ENCODE peak calls at places on chromosomes 3 and 15, in nine cellular contexts. X, P, I, T, U, S, C, Z and Q are unnamed samples.

GRCh38 chr15:28125673-28126651 is 26.8 kb upstream of the OCA2 start:
- DNase-seq in X (no peak), P (peak), I (no peak), T (peak), U (peak), S (peak), C (peak), Z (no peak), Q (no peak)

GRCh38 chr15:76460871-76461270 is 124.3 kb downstream of the ISL2 start:
- DNase-seq in X (no peak), P (no peak), I (no peak), T (peak), U (no peak), S (no peak), C (no peak), Z (no peak), Q (no peak)

GRCh38 chr3:57958642-57959406 is 49.4 kb upstream of the FLNB start:
- DNase-seq in X (no peak), P (peak), I (peak), T (peak), U (no peak), S (peak), C (no peak), Z (no peak), Q (peak)

GRCh38 chr3:179806177-179806576 is 153.3 kb downstream of the USP13 start:
- DNase-seq in X (peak), P (peak), I (no peak), T (no peak), U (no peak), S (no peak), C (no peak), Z (no peak), Q (no peak)

GRCh38 chr3:76025561-76025960 is 240.2 kb upstream of the ZNF717 start:
- DNase-seq in X (no peak), P (no peak), I (no peak), T (no peak), U (no peak), S (no peak), C (no peak), Z (no peak), Q (no peak)

GRCh38 chr3:128557531-128558280 is 64.7 kb upstream of the GATA2 start:
- DNase-seq in X (no peak), P (no peak), I (no peak), T (no peak), U (no peak), S (no peak), C (no peak), Z (no peak), Q (no peak)

GRCh38 chr15:69997701-69998273 is 99.9 kb downstream of the TLE3 start:
- DNase-seq in X (no peak), P (peak), I (peak), T (peak), U (no peak), S (peak), C (no peak), Z (peak), Q (peak)

GRCh38 chr3:167350245-167350862 is 29.7 kb downstream of the ZBBX start:
- DNase-seq in X (no peak), P (peak), I (no peak), T (peak), U (peak), S (no peak), C (peak), Z (peak), Q (peak)

GRCh38 chr3:104907507-104907906 is 459.2 kb upstream of the ALCAM start:
- DNase-seq in X (no peak), P (peak), I (no peak), T (peak), U (no peak), S (no peak), C (no peak), Z (peak), Q (no peak)

GRCh38 chr15:77027697-77028450 is 32.9 kb downstream of the PSTPIP1 start:
- DNase-seq in X (peak), P (no peak), I (peak), T (no peak), U (no peak), S (no peak), C (no peak), Z (no peak), Q (no peak)

GRCh38 chr3:192207661-192208060 is 519.7 kb downstream of the FGF12 start:
- DNase-seq in X (peak), P (no peak), I (no peak), T (no peak), U (no peak), S (peak), C (no peak), Z (no peak), Q (no peak)

GRCh38 chr3:130820976-130821375 is 72.9 kb upstream of the ATP2C1 start:
- DNase-seq in X (no peak), P (peak), I (no peak), T (peak), U (peak), S (no peak), C (no peak), Z (peak), Q (peak)

GRCh38 chr3:193812791-193813505 is 219.9 kb downstream of the OPA1 start:
- DNase-seq in X (no peak), P (no peak), I (no peak), T (no peak), U (no peak), S (no peak), C (no peak), Z (no peak), Q (no peak)

GRCh38 chr3:123602325-123602724 is 17.5 kb upstream of the HACD2 start:
- DNase-seq in X (no peak), P (peak), I (no peak), T (peak), U (peak), S (no peak), C (no peak), Z (peak), Q (peak)

GRCh38 chr3:87503901-87504498 is 227.6 kb upstream of the POU1F1 start:
- DNase-seq in X (no peak), P (peak), I (peak), T (peak), U (peak), S (no peak), C (peak), Z (peak), Q (peak)
- TF ChIP-seq CTCF in X (peak), P (peak), I (no peak), T (peak), U (peak), S (no peak), C (peak), Z (peak), Q (peak)

DNA sequence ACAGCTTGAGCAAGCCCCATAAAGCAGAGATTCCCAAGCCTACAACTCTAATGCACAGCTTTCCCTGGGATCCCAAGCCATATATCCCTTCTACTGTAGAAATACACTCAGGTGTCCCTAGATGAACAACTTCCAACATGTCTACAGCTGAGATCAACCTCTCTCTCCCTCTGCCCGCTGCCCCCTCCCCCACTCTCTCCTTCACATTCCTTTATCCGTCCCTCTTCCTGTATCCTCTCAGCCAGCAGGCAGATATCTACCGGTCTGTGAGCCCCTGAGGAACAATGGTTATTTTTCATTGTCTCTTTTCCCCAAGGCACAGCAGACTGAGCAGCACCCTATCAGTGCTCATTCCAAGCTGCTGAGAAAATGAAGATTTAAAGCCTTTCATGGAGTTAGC is 138.6 kb downstream of the SUCLG2 start:
- DNase-seq in X (no peak), P (no peak), I (no peak), T (peak), U (no peak), S (no peak), C (no peak), Z (no peak), Q (no peak)
- TF ChIP-seq CTCF in X (no peak), P (no peak), I (no peak), T (no peak), U (no peak), S (no peak), C (no peak), Z (no peak), Q (no peak)

DNA sequence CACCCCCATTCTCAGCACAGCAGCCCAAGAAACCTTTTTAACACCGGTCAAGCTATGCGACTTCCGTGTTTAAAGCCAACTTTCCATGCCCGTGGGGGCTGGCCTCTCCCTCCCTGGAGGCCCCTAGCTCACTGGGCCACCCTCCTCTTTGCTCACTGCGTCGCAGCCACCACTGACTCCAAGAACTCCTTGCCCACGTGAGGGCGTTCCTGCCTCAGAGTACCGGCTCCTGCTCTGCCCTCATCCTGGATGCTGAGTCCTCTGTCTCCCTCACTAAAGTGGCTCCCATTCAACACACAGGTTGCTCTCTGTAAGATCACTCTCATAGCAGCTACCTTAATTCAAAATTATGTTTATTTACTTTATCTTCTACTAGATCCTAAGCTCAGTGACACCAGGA is 8.2 kb downstream of the BDH1 start:
- DNase-seq in X (no peak), P (no peak), I (peak), T (no peak), U (no peak), S (no peak), C (peak), Z (no peak), Q (peak)
- TF ChIP-seq CTCF in X (peak), P (no peak), I (no peak), T (no peak), U (no peak), S (no peak), C (no peak), Z (no peak), Q (no peak)

DNA sequence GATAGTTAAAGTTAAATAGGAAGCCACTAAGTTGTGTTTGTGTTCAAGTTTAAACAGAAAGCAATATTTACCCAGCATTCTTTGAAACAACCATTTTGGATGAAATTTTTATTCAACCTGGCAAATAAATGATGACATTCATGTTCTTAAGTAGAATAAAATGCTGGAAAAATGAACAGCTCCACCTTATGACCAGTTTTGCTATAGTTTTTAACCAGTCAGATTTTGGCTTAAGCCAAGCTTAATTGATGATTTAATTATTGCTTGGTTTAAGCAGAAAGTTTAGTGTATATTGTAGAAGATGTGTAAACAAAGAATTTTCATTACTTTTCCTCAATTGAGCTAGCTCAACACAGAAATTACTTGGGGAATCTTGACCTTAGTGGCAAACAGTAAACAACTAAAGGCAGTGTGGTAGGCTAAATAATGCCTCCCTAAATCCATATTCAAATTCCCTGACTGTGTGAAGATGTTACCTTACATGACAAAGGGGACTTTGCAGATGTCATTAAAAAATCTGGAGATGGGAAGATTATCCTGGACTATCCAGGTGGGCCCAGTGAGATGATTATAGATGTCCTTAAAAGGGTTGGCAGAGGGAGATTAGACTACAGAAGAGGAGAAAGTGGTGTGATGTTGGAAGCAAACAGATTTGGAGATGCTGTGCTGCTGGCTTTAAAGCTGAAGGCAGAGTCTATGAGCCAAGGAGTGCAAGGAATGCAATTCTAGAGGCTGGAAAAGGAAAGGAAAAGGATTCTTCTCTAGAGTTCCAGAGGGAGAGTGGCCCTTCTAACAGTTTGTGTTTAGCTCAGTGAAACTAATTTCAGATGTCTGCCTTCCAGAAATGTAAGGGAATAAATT is 448.6 kb upstream of the GOLIM4 start:
- DNase-seq in X (no peak), P (peak), I (no peak), T (peak), U (no peak), S (no peak), C (no peak), Z (no peak), Q (no peak)
- TF ChIP-seq CTCF in X (no peak), P (peak), I (no peak), T (peak), U (no peak), S (no peak), C (no peak), Z (no peak), Q (no peak)